ENCODE peak calls at places on chromosomes 7 and 10, in eight cellular contexts. B, U, V, D, N, L, G and R are unnamed samples.

GRCh38 chr10:30793093-30793492 is 163.5 kb upstream of the LYZL2 start:
- DNase-seq in B (no peak), U (no peak), V (no peak), D (no peak), N (no peak), L (no peak), G (no peak), R (no peak)

GRCh38 chr7:46633200-46633599 is 712.1 kb upstream of the IGFBP3 start:
- DNase-seq in B (no peak), U (no peak), V (no peak), D (no peak), N (no peak), L (no peak), G (no peak), R (no peak)

GRCh38 chr7:155702616-155703015 is 58.2 kb downstream of the RBM33 start:
- DNase-seq in B (no peak), U (no peak), V (no peak), D (no peak), N (peak), L (no peak), G (no peak), R (no peak)

GRCh38 chr10:107059058-107059457 is 105.4 kb downstream of the SORCS1 start:
- DNase-seq in B (no peak), U (no peak), V (no peak), D (no peak), N (no peak), L (no peak), G (no peak), R (no peak)

GRCh38 chr7:19362099-19362498 is 216.9 kb upstream of the FERD3L start:
- DNase-seq in B (no peak), U (no peak), V (peak), D (no peak), N (no peak), L (no peak), G (no peak), R (no peak)

GRCh38 chr10:77865585-77866324 is 60.8 kb downstream of the DLG5 start:
- DNase-seq in B (no peak), U (no peak), V (no peak), D (no peak), N (no peak), L (peak), G (no peak), R (no peak)

GRCh38 chr10:127897177-127897576 is 4.4 kb upstream of the CLRN3 start:
- DNase-seq in B (no peak), U (no peak), V (no peak), D (no peak), N (no peak), L (no peak), G (no peak), R (no peak)

GRCh38 chr10:97059872-97060205 is 125.9 kb downstream of the SLIT1 start:
- DNase-seq in B (no peak), U (no peak), V (no peak), D (peak), N (no peak), L (no peak), G (no peak), R (no peak)

GRCh38 chr7:41459183-41459582 is 243.7 kb downstream of the INHBA start:
- DNase-seq in B (no peak), U (no peak), V (no peak), D (no peak), N (no peak), L (no peak), G (no peak), R (no peak)

GRCh38 chr10:61378865-61379264 is 74.3 kb downstream of the TMEM26 start:
- DNase-seq in B (no peak), U (no peak), V (no peak), D (no peak), N (no peak), L (no peak), G (no peak), R (no peak)

GRCh38 chr10:125629758-125630376 is 53.1 kb downstream of the TEX36 start:
- DNase-seq in B (no peak), U (no peak), V (peak), D (no peak), N (peak), L (no peak), G (no peak), R (no peak)

GRCh38 chr7:155741805-155742204 is 70.5 kb downstream of the SHH start:
- DNase-seq in B (no peak), U (no peak), V (no peak), D (no peak), N (no peak), L (no peak), G (no peak), R (no peak)

GRCh38 chr7:108614903-108615302 is 45.2 kb downstream of the DNAJB9 start:
- DNase-seq in B (no peak), U (no peak), V (no peak), D (no peak), N (no peak), L (no peak), G (no peak), R (no peak)

GRCh38 chr7:64946772-64947171 is 43.7 kb downstream of the ZNF273 start:
- DNase-seq in B (no peak), U (no peak), V (peak), D (peak), N (no peak), L (peak), G (no peak), R (no peak)

GRCh38 chr7:137935849-137936508 is 65.9 kb downstream of the CREB3L2 start:
- DNase-seq in B (peak), U (no peak), V (no peak), D (no peak), N (no peak), L (no peak), G (no peak), R (no peak)

GRCh38 chr10:124290095-124290795 is 128.5 kb downstream of the OAT start:
- DNase-seq in B (no peak), U (no peak), V (peak), D (peak), N (no peak), L (no peak), G (no peak), R (peak)

GRCh38 chr7:69182596-69183467 is 415.4 kb upstream of the AUTS2 start:
- DNase-seq in B (peak), U (no peak), V (no peak), D (no peak), N (no peak), L (no peak), G (no peak), R (no peak)

GRCh38 chr10:104043854-104044253 is 41.8 kb downstream of the COL17A1 start:
- DNase-seq in B (no peak), U (no peak), V (no peak), D (no peak), N (no peak), L (no peak), G (no peak), R (no peak)

GRCh38 chr7:36863901-36864701 is 139.8 kb upstream of the AOAH start:
- DNase-seq in B (no peak), U (no peak), V (no peak), D (no peak), N (no peak), L (peak), G (no peak), R (no peak)